ENCODE peak calls at places on chromosomes 16 and 17, in six cellular contexts. I, Z, A, O, J and Y are unnamed samples.

GRCh38 chr17:1484586-1485310 is 7.7 kb downstream of the MYO1C start:
- DNase-seq in I (peak), Z (peak), A (peak), O (peak), J (peak), Y (peak)

GRCh38 chr16:35651841-35652240 is 2192.4 kb downstream of the TP53TG3F start:
- DNase-seq in I (no peak), Z (no peak), A (no peak), O (no peak), J (no peak), Y (no peak)

GRCh38 chr17:78185981-78186688 is 717 bp downstream of the TK1 start:
- DNase-seq in I (peak), Z (no peak), A (peak), O (peak), J (peak), Y (peak)

GRCh38 chr17:74224959-74225725 is 11.8 kb downstream of the TTYH2 start:
- DNase-seq in I (no peak), Z (no peak), A (no peak), O (no peak), J (no peak), Y (no peak)

GRCh38 chr17:7982171-7982570 is 20.2 kb upstream of the GUCY2D start:
- DNase-seq in I (no peak), Z (no peak), A (no peak), O (no peak), J (no peak), Y (no peak)

GRCh38 chr17:2174048-2174447 is 119.1 kb downstream of the HIC1 start:
- DNase-seq in I (no peak), Z (no peak), A (no peak), O (no peak), J (no peak), Y (no peak)

GRCh38 chr17:50627782-50628601 is 6.7 kb upstream of the ABCC3 start:
- DNase-seq in I (peak), Z (no peak), A (peak), O (no peak), J (peak), Y (no peak)

GRCh38 chr17:50679008-50679544 is 28.6 kb downstream of the ANKRD40 start:
- DNase-seq in I (no peak), Z (no peak), A (no peak), O (no peak), J (no peak), Y (no peak)

GRCh38 chr17:4043862-4044261 is 79.6 kb upstream of the ATP2A3 start:
- DNase-seq in I (no peak), Z (peak), A (peak), O (peak), J (no peak), Y (no peak)

GRCh38 chr16:71414038-71414437 is 27.8 kb downstream of the TLE7 start:
- DNase-seq in I (no peak), Z (no peak), A (no peak), O (no peak), J (no peak), Y (no peak)

GRCh38 chr16:85778873-85779272 is 20.5 kb downstream of the EMC8 start:
- DNase-seq in I (no peak), Z (no peak), A (no peak), O (no peak), J (no peak), Y (no peak)

GRCh38 chr16:27840311-27841060 is 223.0 kb downstream of the GSG1L start:
- DNase-seq in I (no peak), Z (peak), A (no peak), O (no peak), J (no peak), Y (no peak)

GRCh38 chr17:58136669-58137279 is 11.4 kb upstream of the OR4D1 start:
- DNase-seq in I (peak), Z (no peak), A (no peak), O (no peak), J (no peak), Y (no peak)

GRCh38 chr16:57349212-57350031 is 9.2 kb upstream of the CCL22 start:
- DNase-seq in I (no peak), Z (peak), A (peak), O (no peak), J (no peak), Y (no peak)

GRCh38 chr17:15998031-15998574 is 1.4 kb downstream of the ZSWIM7 start:
- DNase-seq in I (no peak), Z (no peak), A (no peak), O (no peak), J (no peak), Y (no peak)

GRCh38 chr16:89738072-89738377 is 16.7 kb downstream of the ZNF276 start:
- DNase-seq in I (no peak), Z (no peak), A (no peak), O (no peak), J (no peak), Y (no peak)

GRCh38 chr16:89739383-89739782 is 18.0 kb downstream of the ZNF276 start:
- DNase-seq in I (no peak), Z (no peak), A (no peak), O (no peak), J (no peak), Y (no peak)

GRCh38 chr16:89736554-89736953 is 15.2 kb downstream of the ZNF276 start:
- DNase-seq in I (no peak), Z (no peak), A (no peak), O (no peak), J (no peak), Y (no peak)

GRCh38 chr16:89737341-89738071 is 16.2 kb downstream of the ZNF276 start:
- DNase-seq in I (no peak), Z (no peak), A (no peak), O (no peak), J (no peak), Y (no peak)

DNA sequence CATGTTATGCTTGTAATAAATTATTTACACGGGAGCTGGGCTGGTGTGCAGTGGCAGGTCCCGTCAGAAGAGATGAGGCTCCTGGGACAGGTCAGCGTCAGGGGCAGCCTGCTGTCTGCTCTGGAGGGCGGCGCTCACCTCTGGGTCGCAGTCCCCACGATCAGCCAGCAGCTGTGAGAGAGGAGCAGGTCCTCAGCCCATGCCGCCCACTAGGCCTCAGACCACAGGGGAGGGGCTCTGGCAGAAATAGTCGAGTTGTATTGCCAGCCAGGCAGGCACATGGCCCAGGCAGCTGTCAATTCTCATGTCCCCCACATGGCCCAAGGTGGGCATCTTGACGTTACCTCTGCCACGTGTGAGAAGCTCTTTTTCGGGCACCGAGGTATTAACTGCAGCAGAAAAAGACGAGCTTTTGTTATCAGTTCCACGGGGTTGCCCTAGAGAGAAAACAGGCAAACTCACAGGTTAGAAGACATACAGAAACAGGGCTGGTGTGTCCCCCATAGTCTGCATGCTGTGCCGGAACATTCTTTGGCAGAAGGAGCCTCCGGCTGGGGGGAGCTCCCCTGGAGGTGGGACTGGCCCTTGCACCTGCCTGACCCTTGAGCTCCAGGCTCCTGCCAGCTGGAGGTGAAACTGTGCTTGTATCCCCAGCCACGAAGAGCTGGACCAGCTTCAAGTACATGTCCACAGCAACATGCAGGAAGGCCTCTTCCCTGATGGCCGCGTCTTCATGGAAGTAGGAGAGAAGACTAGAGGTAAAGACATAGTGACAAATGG is 17.4 kb downstream of the ZNF276 start:
- DNase-seq in I (no peak), Z (no peak), A (no peak), O (no peak), J (no peak), Y (no peak)
- TF ChIP-seq POLR2A in I (no peak), Z (no peak), A (no peak), O (no peak), J (no peak), Y (no peak)

GRCh38 chr17:42999003-42999525 is 845 bp downstream of the RPL27 start:
- DNase-seq in I (no peak), Z (no peak), A (no peak), O (no peak), J (no peak), Y (no peak)

GRCh38 chr17:42997984-42998938 is at the start of gene RPL27:
- DNase-seq in I (peak), Z (peak), A (peak), O (peak), J (peak), Y (peak)

GRCh38 chr17:43006639-43007551 is at the start of gene IFI35:
- DNase-seq in I (peak), Z (peak), A (peak), O (peak), J (peak), Y (no peak)

DNA sequence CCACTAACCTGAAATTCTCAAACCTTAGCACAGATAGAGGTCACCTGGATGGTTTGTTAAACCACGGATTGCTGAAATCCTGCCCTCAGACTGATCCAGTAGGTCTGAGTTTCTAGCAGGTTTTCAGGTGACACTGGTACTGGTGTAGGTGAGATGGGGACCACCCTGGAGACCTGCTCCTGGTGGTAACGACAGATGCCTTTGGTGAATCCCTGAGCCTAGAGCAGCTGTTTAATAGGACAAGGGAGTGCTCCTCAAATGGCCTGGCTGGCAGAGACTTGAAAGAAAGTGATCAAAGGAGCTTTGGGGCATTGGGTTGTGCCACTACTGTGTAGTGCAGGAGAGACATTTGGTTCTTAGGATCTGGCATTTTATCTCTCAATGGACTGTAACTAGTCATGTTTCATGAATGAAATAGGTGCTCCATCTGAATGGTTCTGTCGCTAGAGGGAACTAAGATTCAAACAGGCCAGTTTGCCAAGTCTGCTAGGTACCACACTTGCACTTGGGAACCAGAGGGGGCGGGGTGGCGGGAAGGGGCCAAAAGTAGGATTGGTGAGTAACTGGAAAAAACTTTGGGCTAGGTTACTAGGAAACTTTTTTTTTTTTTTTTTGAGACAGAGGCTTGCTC is 2.9 kb upstream of the IFI35 start:
- DNase-seq in I (peak), Z (no peak), A (no peak), O (no peak), J (no peak), Y (no peak)
- TF ChIP-seq POLR2A in I (no peak), Z (no peak), A (no peak), O (no peak), J (no peak), Y (no peak)

GRCh38 chr16:3087836-3088235 is 11.3 kb downstream of the ZSCAN10 start:
- DNase-seq in I (no peak), Z (peak), A (no peak), O (peak), J (no peak), Y (no peak)

GRCh38 chr16:3087243-3087791 is 11.8 kb downstream of the ZSCAN10 start:
- DNase-seq in I (peak), Z (peak), A (no peak), O (peak), J (no peak), Y (no peak)

GRCh38 chr16:3085868-3086595 is 13.1 kb downstream of the ZSCAN10 start:
- DNase-seq in I (no peak), Z (peak), A (no peak), O (no peak), J (no peak), Y (no peak)

GRCh38 chr16:3084969-3085670 is 14.0 kb downstream of the ZSCAN10 start:
- DNase-seq in I (no peak), Z (no peak), A (no peak), O (no peak), J (no peak), Y (no peak)

GRCh38 chr16:3086596-3087242 is 12.4 kb downstream of the ZSCAN10 start:
- DNase-seq in I (no peak), Z (no peak), A (no peak), O (no peak), J (no peak), Y (no peak)
- TF ChIP-seq POLR2A in I (no peak), Z (no peak), A (no peak), O (no peak), J (no peak), Y (no peak)

DNA sequence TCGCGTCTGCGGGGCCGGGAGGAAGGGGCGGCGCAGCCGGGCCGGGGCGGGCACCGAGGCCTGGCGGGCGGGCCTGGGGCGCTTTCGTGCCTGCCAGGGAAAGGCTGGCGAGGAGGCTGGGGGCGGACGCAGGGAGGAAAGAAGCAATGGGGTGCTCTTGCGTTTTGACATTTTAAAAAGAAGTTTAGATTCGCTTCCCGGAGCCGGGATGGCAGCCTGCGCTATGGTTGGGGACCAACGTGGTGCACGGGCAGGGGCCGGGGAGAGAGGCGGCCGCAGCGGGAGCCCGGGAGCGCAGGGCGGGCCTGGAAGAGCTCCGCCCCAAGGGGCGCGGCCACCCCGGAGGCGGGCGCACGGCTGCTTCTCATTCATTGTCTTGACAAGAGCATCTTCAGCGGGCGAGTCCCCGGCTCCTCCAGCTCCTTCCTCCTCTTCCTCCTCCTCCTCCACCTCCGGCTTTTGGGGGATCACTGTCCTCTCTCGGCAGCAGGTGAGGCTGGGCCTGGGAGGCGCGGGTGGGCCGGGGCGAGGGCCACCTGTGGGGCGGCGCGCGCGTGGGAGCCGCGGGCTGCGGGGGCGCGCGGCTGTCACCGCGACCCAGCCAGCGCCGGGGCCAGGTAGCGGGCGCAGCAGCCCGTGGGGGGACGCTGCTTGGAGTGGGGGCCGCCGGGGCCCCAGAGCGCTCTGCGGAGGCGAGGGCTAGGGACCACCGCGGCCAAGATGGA is at the start of gene CORO1A:
- DNase-seq in I (peak), Z (peak), A (peak), O (peak), J (peak), Y (peak)
- TF ChIP-seq POLR2A in I (peak), Z (no peak), A (peak), O (no peak), J (peak), Y (peak)

GRCh38 chr16:1612320-1613111 is at the start of gene CRAMP1:
- DNase-seq in I (peak), Z (no peak), A (peak), O (no peak), J (no peak), Y (peak)

GRCh38 chr16:1610841-1611653 is 825 bp downstream of the IFT140 start:
- DNase-seq in I (no peak), Z (no peak), A (peak), O (no peak), J (no peak), Y (no peak)

GRCh38 chr16:1606774-1607173 is 5.1 kb downstream of the IFT140 start:
- DNase-seq in I (no peak), Z (no peak), A (no peak), O (no peak), J (no peak), Y (no peak)

GRCh38 chr16:1613240-1613639 is 1.1 kb downstream of the CRAMP1 start:
- DNase-seq in I (no peak), Z (no peak), A (no peak), O (no peak), J (no peak), Y (peak)

GRCh38 chr16:1610071-1610840 is 1.6 kb downstream of the IFT140 start:
- DNase-seq in I (peak), Z (peak), A (peak), O (peak), J (peak), Y (peak)
- TF ChIP-seq POLR2A in I (peak), Z (no peak), A (no peak), O (no peak), J (no peak), Y (peak)

DNA sequence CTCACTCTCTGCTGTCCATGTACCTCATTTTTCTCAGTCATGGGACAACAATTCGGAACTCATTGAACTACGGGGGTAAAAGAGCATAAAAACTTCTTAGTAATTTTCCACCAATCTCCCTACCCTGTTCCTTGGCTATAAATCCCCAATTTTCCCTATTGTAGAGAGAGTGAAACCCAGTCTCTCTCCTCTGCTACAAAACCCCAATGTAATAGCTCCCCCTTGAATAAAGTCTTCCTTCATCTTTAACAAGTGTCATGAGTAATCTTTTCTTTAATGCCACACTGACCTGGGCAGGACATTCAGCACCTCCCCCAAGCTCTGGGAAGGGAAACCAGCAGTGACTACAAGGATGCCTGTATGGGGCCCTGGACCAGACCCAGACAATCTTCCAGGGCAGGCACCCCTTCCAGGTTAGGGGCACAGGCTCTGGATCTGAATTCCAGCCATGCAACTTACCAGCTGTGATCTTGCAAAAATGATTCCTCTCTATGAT is 10.2 kb upstream of the EIF1 start:
- DNase-seq in I (peak), Z (no peak), A (no peak), O (no peak), J (no peak), Y (peak)
- TF ChIP-seq POLR2A in I (peak), Z (no peak), A (no peak), O (no peak), J (no peak), Y (peak)